ENCODE peak calls at places on chromosomes 2 and 18, in six cellular contexts. One of them, this sample, is unnamed.

GRCh38 chr2:31469648-31470047 is 55.1 kb upstream of the XDH start:
- DNase-seq in fibroblast of the aortic adventitia: no peak
- DNase-seq in IMR-90: no peak
- DNase-seq in transverse colon: no peak
- DNase-seq in lower leg skin: no peak
- DNase-seq in GM12865: no peak
- DNase-seq in this sample: no peak

GRCh38 chr2:20617081-20617575 is 33.8 kb downstream of the HS1BP3 start:
- DNase-seq in GM12865: no peak
- DNase-seq in IMR-90: no peak
- DNase-seq in fibroblast of the aortic adventitia: no peak
- DNase-seq in lower leg skin: no peak
- DNase-seq in transverse colon: peak; percentile 68
- DNase-seq in this sample: no peak

GRCh38 chr2:65103013-65103720 is 26.7 kb downstream of the RAB1A start:
- DNase-seq in lower leg skin: no peak
- DNase-seq in transverse colon: no peak
- DNase-seq in fibroblast of the aortic adventitia: no peak
- DNase-seq in IMR-90: no peak
- DNase-seq in GM12865: no peak
- DNase-seq in this sample: no peak

GRCh38 chr2:241150660-241151530 is 628 bp downstream of the PPP1R7 start:
- DNase-seq in fibroblast of the aortic adventitia: peak; percentile 7
- DNase-seq in IMR-90: peak; percentile 51
- DNase-seq in transverse colon: peak; percentile 52
- DNase-seq in lower leg skin: peak; percentile 27
- DNase-seq in GM12865: no peak
- DNase-seq in this sample: no peak

GRCh38 chr2:128715360-128715759 is 396.7 kb upstream of the HS6ST1 start:
- DNase-seq in IMR-90: no peak
- DNase-seq in fibroblast of the aortic adventitia: no peak
- DNase-seq in transverse colon: no peak
- DNase-seq in lower leg skin: no peak
- DNase-seq in GM12865: no peak
- DNase-seq in this sample: no peak

GRCh38 chr2:128316777-128317185 is 1.9 kb downstream of the HS6ST1 start:
- DNase-seq in IMR-90: no peak
- DNase-seq in fibroblast of the aortic adventitia: no peak
- DNase-seq in GM12865: peak; percentile 4
- DNase-seq in lower leg skin: no peak
- DNase-seq in transverse colon: no peak
- DNase-seq in this sample: no peak

GRCh38 chr2:1701556-1702185 is 42.6 kb downstream of the PXDN start:
- DNase-seq in GM12865: no peak
- DNase-seq in IMR-90: no peak
- DNase-seq in fibroblast of the aortic adventitia: no peak
- DNase-seq in lower leg skin: no peak
- DNase-seq in transverse colon: no peak
- DNase-seq in this sample: no peak

GRCh38 chr2:12169060-12169406 is 422.6 kb downstream of the LPIN1 start:
- DNase-seq in transverse colon: no peak
- DNase-seq in GM12865: peak; percentile 23
- DNase-seq in fibroblast of the aortic adventitia: peak; percentile 85
- DNase-seq in IMR-90: peak; percentile 82
- DNase-seq in lower leg skin: peak; percentile 72
- DNase-seq in this sample: peak; percentile 34

GRCh38 chr2:67854103-67854502 is 208.7 kb downstream of the C1D start:
- DNase-seq in IMR-90: no peak
- DNase-seq in lower leg skin: no peak
- DNase-seq in transverse colon: no peak
- DNase-seq in fibroblast of the aortic adventitia: no peak
- DNase-seq in GM12865: no peak
- DNase-seq in this sample: no peak

GRCh38 chr2:66794115-66794514 is 359.2 kb downstream of the MEIS1 start:
- DNase-seq in transverse colon: no peak
- DNase-seq in lower leg skin: no peak
- DNase-seq in GM12865: no peak
- DNase-seq in fibroblast of the aortic adventitia: no peak
- DNase-seq in IMR-90: no peak
- DNase-seq in this sample: no peak

GRCh38 chr2:5495616-5496015 is 196.6 kb upstream of the SOX11 start:
- DNase-seq in lower leg skin: no peak
- DNase-seq in IMR-90: no peak
- DNase-seq in fibroblast of the aortic adventitia: no peak
- DNase-seq in transverse colon: no peak
- DNase-seq in GM12865: no peak
- DNase-seq in this sample: no peak

GRCh38 chr2:43117521-43118143 is 108.8 kb downstream of the ZFP36L2 start:
- DNase-seq in IMR-90: no peak
- DNase-seq in GM12865: no peak
- DNase-seq in transverse colon: no peak
- DNase-seq in lower leg skin: no peak
- DNase-seq in fibroblast of the aortic adventitia: peak; percentile 59
- DNase-seq in this sample: no peak

GRCh38 chr2:219254590-219255219 is 987 bp upstream of the TUBA4A start:
- DNase-seq in fibroblast of the aortic adventitia: peak; percentile 16
- DNase-seq in transverse colon: no peak
- DNase-seq in IMR-90: no peak
- DNase-seq in GM12865: no peak
- DNase-seq in lower leg skin: no peak
- DNase-seq in this sample: no peak

GRCh38 chr2:219247678-219248642 is 2.7 kb downstream of the STK16 start:
- DNase-seq in fibroblast of the aortic adventitia: no peak
- DNase-seq in GM12865: peak; percentile 47
- DNase-seq in IMR-90: no peak
- DNase-seq in transverse colon: peak; percentile 46
- DNase-seq in lower leg skin: no peak
- DNase-seq in this sample: no peak

GRCh38 chr2:207815254-207815653 is 45.5 kb upstream of the FZD5 start:
- DNase-seq in transverse colon: no peak
- DNase-seq in fibroblast of the aortic adventitia: no peak
- DNase-seq in IMR-90: no peak
- DNase-seq in lower leg skin: no peak
- DNase-seq in GM12865: no peak
- DNase-seq in this sample: no peak

GRCh38 chr2:65495250-65495649 is 62.9 kb upstream of the SPRED2 start:
- DNase-seq in fibroblast of the aortic adventitia: no peak
- DNase-seq in transverse colon: no peak
- DNase-seq in lower leg skin: no peak
- DNase-seq in IMR-90: no peak
- DNase-seq in GM12865: no peak
- DNase-seq in this sample: no peak

GRCh38 chr2:85780316-85781092 is 26.7 kb downstream of the ATOH8 start:
- DNase-seq in lower leg skin: no peak
- DNase-seq in IMR-90: no peak
- DNase-seq in GM12865: no peak
- DNase-seq in fibroblast of the aortic adventitia: peak; percentile 13
- DNase-seq in transverse colon: no peak
- DNase-seq in this sample: no peak

GRCh38 chr2:172357442-172357841 is 69.9 kb upstream of the ITGA6 start:
- DNase-seq in GM12865: no peak
- DNase-seq in transverse colon: no peak
- DNase-seq in IMR-90: no peak
- DNase-seq in fibroblast of the aortic adventitia: peak; percentile 27
- DNase-seq in lower leg skin: no peak
- DNase-seq in this sample: no peak

GRCh38 chr2:112627060-112628040 is 18.4 kb upstream of the SLC20A1 start:
- DNase-seq in fibroblast of the aortic adventitia: peak; percentile 98
- DNase-seq in lower leg skin: peak; percentile 79
- DNase-seq in GM12865: no peak
- DNase-seq in transverse colon: no peak
- DNase-seq in IMR-90: peak; percentile 97
- DNase-seq in this sample: peak; percentile 79

GRCh38 chr2:79223539-79223938 is 64.0 kb upstream of the REG3A start:
- DNase-seq in GM12865: no peak
- DNase-seq in transverse colon: no peak
- DNase-seq in IMR-90: no peak
- DNase-seq in fibroblast of the aortic adventitia: no peak
- DNase-seq in lower leg skin: no peak
- DNase-seq in this sample: no peak

GRCh38 chr2:144924827-144925226 is 404.9 kb upstream of the ZEB2 start:
- DNase-seq in transverse colon: no peak
- DNase-seq in fibroblast of the aortic adventitia: no peak
- DNase-seq in lower leg skin: no peak
- DNase-seq in GM12865: no peak
- DNase-seq in IMR-90: no peak
- DNase-seq in this sample: no peak

GRCh38 chr2:210663574-210663973 is 107.2 kb downstream of the CPS1 start:
- DNase-seq in lower leg skin: no peak
- DNase-seq in IMR-90: peak; percentile 2
- DNase-seq in fibroblast of the aortic adventitia: peak; percentile 42
- DNase-seq in GM12865: no peak
- DNase-seq in transverse colon: no peak
- DNase-seq in this sample: no peak

GRCh38 chr18:45254683-45255082 is 360.6 kb upstream of the SLC14A2 start:
- DNase-seq in lower leg skin: no peak
- DNase-seq in transverse colon: no peak
- DNase-seq in fibroblast of the aortic adventitia: peak; percentile 90
- DNase-seq in IMR-90: no peak
- DNase-seq in GM12865: no peak
- DNase-seq in this sample: peak; percentile 44

DNA sequence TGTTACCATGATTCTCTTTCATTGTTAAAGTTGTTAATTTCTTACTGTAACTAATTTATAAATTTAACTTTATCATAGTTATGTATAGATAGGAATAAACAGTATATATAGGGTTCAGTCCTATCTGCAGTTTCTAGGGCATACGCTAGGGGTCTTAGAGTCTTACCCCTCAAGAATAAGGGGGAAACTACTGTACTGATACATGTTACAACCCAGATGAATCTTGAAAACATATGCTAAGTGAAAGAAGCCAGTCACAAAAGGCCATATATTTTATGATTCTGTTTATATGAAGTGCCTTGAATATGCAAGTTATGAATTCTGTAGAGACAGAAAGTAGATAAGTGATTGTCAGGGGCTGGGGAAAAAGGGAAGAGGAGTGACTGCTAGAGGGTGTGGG is 52.4 kb downstream of the RTN4 start:
- DNase-seq in GM12865: no peak
- DNase-seq in IMR-90: no peak
- DNase-seq in fibroblast of the aortic adventitia: no peak
- DNase-seq in lower leg skin: no peak
- DNase-seq in transverse colon: no peak
- DNase-seq in this sample: no peak
- TF ChIP-seq CTCF in GM12865: peak; percentile 12
- TF ChIP-seq CTCF in IMR-90: no peak
- TF ChIP-seq CTCF in fibroblast of the aortic adventitia: peak; percentile 13
- TF ChIP-seq CTCF in lower leg skin: no peak
- TF ChIP-seq CTCF in transverse colon: no peak
- TF ChIP-seq CTCF in this sample: no peak

DNA sequence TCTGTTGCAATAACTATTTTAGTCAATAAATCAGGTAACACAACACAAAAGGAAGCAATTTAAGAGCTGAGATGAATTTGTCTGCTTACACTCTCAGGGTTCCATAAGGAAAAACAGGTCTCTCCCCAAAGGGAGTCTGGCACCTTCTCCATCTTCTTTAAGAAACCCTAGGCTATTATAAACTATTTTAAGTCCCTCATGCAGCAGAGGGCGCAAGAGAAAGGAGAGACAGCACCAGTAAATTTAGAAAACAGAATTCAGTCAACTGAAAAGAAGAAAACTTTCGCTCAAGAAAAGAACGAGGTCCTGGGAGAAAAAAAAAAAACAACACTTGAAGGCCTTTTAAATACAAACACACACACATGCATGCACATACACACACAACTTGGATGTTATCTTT is 19.1 kb downstream of the SULT1C4 start:
- DNase-seq in transverse colon: no peak
- DNase-seq in GM12865: peak; percentile 39
- DNase-seq in IMR-90: peak; percentile 47
- DNase-seq in lower leg skin: no peak
- DNase-seq in fibroblast of the aortic adventitia: peak; percentile 61
- DNase-seq in this sample: no peak
- TF ChIP-seq CTCF in transverse colon: no peak
- TF ChIP-seq CTCF in GM12865: peak; percentile 28
- TF ChIP-seq CTCF in IMR-90: peak; percentile 49
- TF ChIP-seq CTCF in lower leg skin: no peak
- TF ChIP-seq CTCF in fibroblast of the aortic adventitia: peak; percentile 45
- TF ChIP-seq CTCF in this sample: peak; percentile 31

GRCh38 chr18:32242395-32242794 is 52.6 kb downstream of the MEP1B start:
- DNase-seq in IMR-90: no peak
- DNase-seq in GM12865: no peak
- DNase-seq in fibroblast of the aortic adventitia: no peak
- DNase-seq in lower leg skin: no peak
- DNase-seq in transverse colon: no peak
- DNase-seq in this sample: no peak

GRCh38 chr18:32237024-32237423 is 47.2 kb downstream of the MEP1B start:
- DNase-seq in IMR-90: no peak
- DNase-seq in lower leg skin: no peak
- DNase-seq in transverse colon: no peak
- DNase-seq in GM12865: no peak
- DNase-seq in fibroblast of the aortic adventitia: no peak
- DNase-seq in this sample: no peak

GRCh38 chr18:32243358-32243757 is 53.5 kb downstream of the MEP1B start:
- DNase-seq in fibroblast of the aortic adventitia: no peak
- DNase-seq in IMR-90: no peak
- DNase-seq in transverse colon: no peak
- DNase-seq in GM12865: no peak
- DNase-seq in lower leg skin: no peak
- DNase-seq in this sample: no peak

GRCh38 chr18:32238635-32239268 is 48.9 kb downstream of the MEP1B start:
- DNase-seq in IMR-90: no peak
- DNase-seq in fibroblast of the aortic adventitia: no peak
- DNase-seq in transverse colon: no peak
- DNase-seq in lower leg skin: no peak
- DNase-seq in GM12865: no peak
- DNase-seq in this sample: no peak
- TF ChIP-seq CTCF in IMR-90: no peak
- TF ChIP-seq CTCF in fibroblast of the aortic adventitia: no peak
- TF ChIP-seq CTCF in transverse colon: no peak
- TF ChIP-seq CTCF in lower leg skin: no peak
- TF ChIP-seq CTCF in GM12865: no peak
- TF ChIP-seq CTCF in this sample: no peak

DNA sequence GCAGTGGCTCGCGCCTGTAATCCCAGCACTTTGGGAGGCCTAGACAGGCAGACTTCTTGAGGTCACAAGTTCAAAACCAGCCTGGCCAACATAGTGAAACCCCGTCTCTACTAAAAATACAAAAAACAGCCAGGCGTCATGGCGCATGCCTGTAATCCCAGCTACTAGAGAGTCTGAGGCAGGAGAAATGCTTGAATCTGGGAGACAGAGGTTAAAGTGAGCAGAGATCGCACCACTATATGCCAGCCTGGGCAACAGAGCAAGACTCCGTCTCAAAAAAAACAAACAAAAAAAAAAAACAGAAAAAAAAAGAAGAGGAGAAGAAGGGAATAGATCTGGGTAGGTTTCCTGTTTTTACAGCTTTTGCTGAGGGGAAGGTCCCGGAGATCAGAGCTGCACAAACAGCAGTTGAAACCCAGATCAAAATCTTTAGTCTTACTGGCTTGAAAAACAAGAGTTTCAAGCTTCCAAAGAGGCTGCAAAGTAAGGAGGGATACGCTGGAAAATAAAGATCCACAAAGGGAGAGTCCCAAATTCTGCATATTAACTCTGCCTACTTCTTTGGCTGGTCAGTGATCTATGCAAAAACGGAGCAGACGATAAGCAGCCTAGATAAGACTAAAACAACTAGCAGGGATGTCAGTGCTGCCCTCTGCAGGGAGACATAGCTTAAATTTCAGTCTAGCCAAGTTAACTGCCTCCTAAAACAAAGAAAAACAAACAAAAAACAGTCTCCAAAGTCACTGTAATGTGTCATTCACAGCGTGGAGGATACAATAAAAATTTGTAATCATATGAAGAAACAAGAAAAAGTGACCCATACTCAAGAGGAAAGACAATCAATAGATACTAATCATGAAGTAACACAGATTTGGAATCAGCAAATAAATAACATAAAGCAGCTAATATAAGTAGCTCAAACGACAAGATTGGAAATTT is 74.1 kb downstream of the TLK1 start:
- DNase-seq in lower leg skin: no peak
- DNase-seq in IMR-90: peak; percentile 68
- DNase-seq in transverse colon: peak; percentile 57
- DNase-seq in fibroblast of the aortic adventitia: peak; percentile 74
- DNase-seq in GM12865: peak; percentile 41
- DNase-seq in this sample: peak; percentile 18
- TF ChIP-seq CTCF in lower leg skin: no peak
- TF ChIP-seq CTCF in IMR-90: peak; percentile 58
- TF ChIP-seq CTCF in transverse colon: peak; percentile 37
- TF ChIP-seq CTCF in fibroblast of the aortic adventitia: peak; percentile 77
- TF ChIP-seq CTCF in GM12865: peak; percentile 33
- TF ChIP-seq CTCF in this sample: peak; percentile 72

This sample was measured in AG09319.